ENCODE peak calls at places on chromosome 13, in seven cellular contexts. U is GM18507; X is A172; J is left ventricle myocardium inferior; L is cardiac muscle cell; P is stimulated activated CD4-positive, alpha-beta T cell treated with anti-CD3 and anti-CD28 coated beads, Interleukin-15, amount 100 ng/mL, for 24 hours; B is uterus. K is an unnamed sample.

GRCh38 chr13:50801087-50801931 is 42.2 kb downstream of the DLEU7 start:
- DNase-seq in B (peak), P (peak), U (peak), J (no peak), L (peak), X (peak), K (no peak)

GRCh38 chr13:75635621-75636338 is at the start of gene LMO7:
- DNase-seq in B (peak), X (peak), U (peak), L (peak), P (peak), J (peak), K (peak)

GRCh38 chr13:111905609-111905945 is 161.4 kb upstream of the SOX1 start:
- DNase-seq in U (no peak), P (no peak), J (no peak), B (no peak), X (no peak), L (no peak), K (no peak)

GRCh38 chr13:47190696-47191095 is 293.8 kb upstream of the HTR2A start:
- DNase-seq in B (no peak), U (no peak), J (no peak), L (no peak), P (no peak), X (no peak), K (no peak)

GRCh38 chr13:56189978-56190377 is 950.7 kb upstream of the PRR20A start:
- DNase-seq in J (no peak), X (no peak), B (no peak), L (no peak), P (no peak), U (no peak), K (no peak)

GRCh38 chr13:99345345-99345744 is 38.1 kb upstream of the GPR183 start:
- DNase-seq in U (no peak), B (no peak), X (no peak), L (no peak), P (no peak), J (no peak), K (no peak)

GRCh38 chr13:40026741-40027140 is 371.3 kb downstream of the COG6 start:
- DNase-seq in L (no peak), U (no peak), B (no peak), P (peak), J (no peak), X (no peak), K (no peak)

GRCh38 chr13:106156468-106156867 is 379.0 kb downstream of the EFNB2 start:
- DNase-seq in P (no peak), X (peak), B (peak), J (no peak), U (no peak), L (no peak), K (no peak)

GRCh38 chr13:41458187-41458938 is 1.0 kb downstream of the RGCC start:
- DNase-seq in L (peak), P (peak), B (no peak), U (no peak), X (no peak), J (peak), K (no peak)

GRCh38 chr13:26941345-26942174 is 181.0 kb upstream of the GPR12 start:
- DNase-seq in L (no peak), X (peak), B (no peak), U (no peak), P (no peak), J (no peak), K (no peak)

GRCh38 chr13:22316494-22317025 is 645.7 kb downstream of the FGF9 start:
- DNase-seq in X (no peak), L (no peak), U (no peak), J (no peak), B (no peak), P (no peak), K (no peak)

GRCh38 chr13:39483326-39483725 is 119.7 kb downstream of the LHFPL6 start:
- DNase-seq in L (no peak), B (no peak), P (no peak), U (no peak), J (no peak), X (no peak), K (no peak)

GRCh38 chr13:68185767-68186166 is 955.6 kb upstream of the PCDH9 start:
- DNase-seq in X (no peak), J (no peak), P (no peak), U (no peak), L (no peak), B (no peak), K (no peak)

GRCh38 chr13:95404141-95404882 is 103.1 kb upstream of the ABCC4 start:
- DNase-seq in U (peak), X (peak), L (peak), J (peak), B (peak), P (peak), K (peak)

GRCh38 chr13:40801255-40802217 is 12.1 kb downstream of the SLC25A15 start:
- DNase-seq in X (no peak), U (no peak), J (no peak), L (no peak), P (no peak), B (no peak), K (no peak)